ENCODE peak calls at places on chromosome 14, in seven cellular contexts. One of them, this sample, is unnamed.

GRCh38 chr14:105857223-105857815 is 330.9 kb downstream of the TMEM121 start:
- DNase-seq in progenitor cell of endocrine pancreas: no peak
- DNase-seq in upper lobe of right lung: peak
- DNase-seq in activated CD4-positive, CD25-positive, alpha-beta regulatory T cell treated with anti-CD3 and anti-CD28 coated beads, Interleukin-2, amount 50 U/mL, for 72 hours: peak
- DNase-seq in SHP77 treated with DMSO at 0.1 percent for 48 hours: no peak
- DNase-seq in T-helper 2 cell: no peak
- DNase-seq in NB4: no peak
- DNase-seq in this sample: no peak

GRCh38 chr14:61475316-61475715 is 153.9 kb downstream of the PRKCH start:
- DNase-seq in upper lobe of right lung: no peak
- DNase-seq in T-helper 2 cell: no peak
- DNase-seq in SHP77 treated with DMSO at 0.1 percent for 48 hours: peak
- DNase-seq in progenitor cell of endocrine pancreas: no peak
- DNase-seq in activated CD4-positive, CD25-positive, alpha-beta regulatory T cell treated with anti-CD3 and anti-CD28 coated beads, Interleukin-2, amount 50 U/mL, for 72 hours: no peak
- DNase-seq in NB4: peak
- DNase-seq in this sample: no peak

GRCh38 chr14:103735022-103735421 is 19.4 kb downstream of the ZFYVE21 start:
- DNase-seq in SHP77 treated with DMSO at 0.1 percent for 48 hours: no peak
- DNase-seq in progenitor cell of endocrine pancreas: no peak
- DNase-seq in upper lobe of right lung: peak
- DNase-seq in T-helper 2 cell: no peak
- DNase-seq in NB4: no peak
- DNase-seq in activated CD4-positive, CD25-positive, alpha-beta regulatory T cell treated with anti-CD3 and anti-CD28 coated beads, Interleukin-2, amount 50 U/mL, for 72 hours: no peak
- DNase-seq in this sample: no peak

GRCh38 chr14:60656755-60657608 is 7.7 kb upstream of the SIX1 start:
- DNase-seq in T-helper 2 cell: no peak
- DNase-seq in upper lobe of right lung: peak
- DNase-seq in SHP77 treated with DMSO at 0.1 percent for 48 hours: no peak
- DNase-seq in activated CD4-positive, CD25-positive, alpha-beta regulatory T cell treated with anti-CD3 and anti-CD28 coated beads, Interleukin-2, amount 50 U/mL, for 72 hours: no peak
- DNase-seq in progenitor cell of endocrine pancreas: peak
- DNase-seq in NB4: peak
- DNase-seq in this sample: no peak

GRCh38 chr14:96894966-96895365 is 97.8 kb downstream of the VRK1 start:
- DNase-seq in NB4: no peak
- DNase-seq in activated CD4-positive, CD25-positive, alpha-beta regulatory T cell treated with anti-CD3 and anti-CD28 coated beads, Interleukin-2, amount 50 U/mL, for 72 hours: no peak
- DNase-seq in SHP77 treated with DMSO at 0.1 percent for 48 hours: no peak
- DNase-seq in T-helper 2 cell: no peak
- DNase-seq in progenitor cell of endocrine pancreas: no peak
- DNase-seq in upper lobe of right lung: no peak
- DNase-seq in this sample: no peak

GRCh38 chr14:60222820-60223219 is 26.2 kb upstream of the PPM1A start:
- DNase-seq in T-helper 2 cell: no peak
- DNase-seq in NB4: no peak
- DNase-seq in upper lobe of right lung: no peak
- DNase-seq in activated CD4-positive, CD25-positive, alpha-beta regulatory T cell treated with anti-CD3 and anti-CD28 coated beads, Interleukin-2, amount 50 U/mL, for 72 hours: no peak
- DNase-seq in progenitor cell of endocrine pancreas: no peak
- DNase-seq in SHP77 treated with DMSO at 0.1 percent for 48 hours: no peak
- DNase-seq in this sample: no peak

GRCh38 chr14:68487805-68488590 is 304.9 kb downstream of the ZFP36L1 start:
- DNase-seq in progenitor cell of endocrine pancreas: no peak
- DNase-seq in T-helper 2 cell: no peak
- DNase-seq in SHP77 treated with DMSO at 0.1 percent for 48 hours: no peak
- DNase-seq in activated CD4-positive, CD25-positive, alpha-beta regulatory T cell treated with anti-CD3 and anti-CD28 coated beads, Interleukin-2, amount 50 U/mL, for 72 hours: no peak
- DNase-seq in upper lobe of right lung: no peak
- DNase-seq in NB4: no peak
- DNase-seq in this sample: no peak

GRCh38 chr14:34013714-34014055 is 62.8 kb upstream of the EGLN3 start:
- DNase-seq in progenitor cell of endocrine pancreas: no peak
- DNase-seq in activated CD4-positive, CD25-positive, alpha-beta regulatory T cell treated with anti-CD3 and anti-CD28 coated beads, Interleukin-2, amount 50 U/mL, for 72 hours: no peak
- DNase-seq in NB4: peak
- DNase-seq in T-helper 2 cell: no peak
- DNase-seq in SHP77 treated with DMSO at 0.1 percent for 48 hours: peak
- DNase-seq in upper lobe of right lung: no peak
- DNase-seq in this sample: no peak

GRCh38 chr14:89212386-89213235 is 204.4 kb downstream of the FOXN3 start:
- DNase-seq in progenitor cell of endocrine pancreas: no peak
- DNase-seq in upper lobe of right lung: no peak
- DNase-seq in activated CD4-positive, CD25-positive, alpha-beta regulatory T cell treated with anti-CD3 and anti-CD28 coated beads, Interleukin-2, amount 50 U/mL, for 72 hours: no peak
- DNase-seq in SHP77 treated with DMSO at 0.1 percent for 48 hours: no peak
- DNase-seq in NB4: peak
- DNase-seq in T-helper 2 cell: no peak
- DNase-seq in this sample: no peak

GRCh38 chr14:68549966-68550705 is 242.7 kb downstream of the ZFP36L1 start:
- DNase-seq in SHP77 treated with DMSO at 0.1 percent for 48 hours: peak
- DNase-seq in activated CD4-positive, CD25-positive, alpha-beta regulatory T cell treated with anti-CD3 and anti-CD28 coated beads, Interleukin-2, amount 50 U/mL, for 72 hours: no peak
- DNase-seq in upper lobe of right lung: no peak
- DNase-seq in NB4: no peak
- DNase-seq in T-helper 2 cell: no peak
- DNase-seq in progenitor cell of endocrine pancreas: no peak
- DNase-seq in this sample: no peak

GRCh38 chr14:75084513-75084912 is 15.1 kb downstream of the ZC2HC1C start:
- DNase-seq in T-helper 2 cell: no peak
- DNase-seq in upper lobe of right lung: no peak
- DNase-seq in activated CD4-positive, CD25-positive, alpha-beta regulatory T cell treated with anti-CD3 and anti-CD28 coated beads, Interleukin-2, amount 50 U/mL, for 72 hours: no peak
- DNase-seq in NB4: no peak
- DNase-seq in SHP77 treated with DMSO at 0.1 percent for 48 hours: no peak
- DNase-seq in progenitor cell of endocrine pancreas: no peak
- DNase-seq in this sample: no peak

GRCh38 chr14:99230271-99231141 is 41.5 kb downstream of the BCL11B start:
- DNase-seq in T-helper 2 cell: peak
- DNase-seq in progenitor cell of endocrine pancreas: no peak
- DNase-seq in SHP77 treated with DMSO at 0.1 percent for 48 hours: no peak
- DNase-seq in activated CD4-positive, CD25-positive, alpha-beta regulatory T cell treated with anti-CD3 and anti-CD28 coated beads, Interleukin-2, amount 50 U/mL, for 72 hours: peak
- DNase-seq in upper lobe of right lung: no peak
- DNase-seq in NB4: peak
- DNase-seq in this sample: peak

GRCh38 chr14:44613061-44613712 is 106.1 kb upstream of the FSCB start:
- DNase-seq in T-helper 2 cell: no peak
- DNase-seq in progenitor cell of endocrine pancreas: no peak
- DNase-seq in SHP77 treated with DMSO at 0.1 percent for 48 hours: no peak
- DNase-seq in activated CD4-positive, CD25-positive, alpha-beta regulatory T cell treated with anti-CD3 and anti-CD28 coated beads, Interleukin-2, amount 50 U/mL, for 72 hours: no peak
- DNase-seq in upper lobe of right lung: no peak
- DNase-seq in NB4: no peak
- DNase-seq in this sample: no peak

GRCh38 chr14:55746533-55746932 is 166.5 kb downstream of the KTN1 start:
- DNase-seq in SHP77 treated with DMSO at 0.1 percent for 48 hours: no peak
- DNase-seq in T-helper 2 cell: no peak
- DNase-seq in progenitor cell of endocrine pancreas: no peak
- DNase-seq in NB4: no peak
- DNase-seq in activated CD4-positive, CD25-positive, alpha-beta regulatory T cell treated with anti-CD3 and anti-CD28 coated beads, Interleukin-2, amount 50 U/mL, for 72 hours: no peak
- DNase-seq in upper lobe of right lung: no peak
- DNase-seq in this sample: no peak

GRCh38 chr14:104239185-104239775 is 100.9 kb downstream of the KIF26A start:
- DNase-seq in SHP77 treated with DMSO at 0.1 percent for 48 hours: no peak
- DNase-seq in activated CD4-positive, CD25-positive, alpha-beta regulatory T cell treated with anti-CD3 and anti-CD28 coated beads, Interleukin-2, amount 50 U/mL, for 72 hours: no peak
- DNase-seq in NB4: no peak
- DNase-seq in progenitor cell of endocrine pancreas: peak
- DNase-seq in upper lobe of right lung: no peak
- DNase-seq in T-helper 2 cell: no peak
- DNase-seq in this sample: no peak

GRCh38 chr14:106372870-106373657 is 846.7 kb downstream of the TMEM121 start:
- DNase-seq in upper lobe of right lung: peak
- DNase-seq in SHP77 treated with DMSO at 0.1 percent for 48 hours: peak
- DNase-seq in NB4: peak
- DNase-seq in progenitor cell of endocrine pancreas: no peak
- DNase-seq in T-helper 2 cell: peak
- DNase-seq in activated CD4-positive, CD25-positive, alpha-beta regulatory T cell treated with anti-CD3 and anti-CD28 coated beads, Interleukin-2, amount 50 U/mL, for 72 hours: peak
- DNase-seq in this sample: peak

GRCh38 chr14:62443796-62444195 is 601.5 kb downstream of the KCNH5 start:
- DNase-seq in T-helper 2 cell: no peak
- DNase-seq in progenitor cell of endocrine pancreas: no peak
- DNase-seq in upper lobe of right lung: no peak
- DNase-seq in SHP77 treated with DMSO at 0.1 percent for 48 hours: no peak
- DNase-seq in activated CD4-positive, CD25-positive, alpha-beta regulatory T cell treated with anti-CD3 and anti-CD28 coated beads, Interleukin-2, amount 50 U/mL, for 72 hours: no peak
- DNase-seq in NB4: no peak
- DNase-seq in this sample: no peak

GRCh38 chr14:88364710-88365413 is 20.6 kb upstream of the SPATA7 start:
- DNase-seq in activated CD4-positive, CD25-positive, alpha-beta regulatory T cell treated with anti-CD3 and anti-CD28 coated beads, Interleukin-2, amount 50 U/mL, for 72 hours: no peak
- DNase-seq in T-helper 2 cell: no peak
- DNase-seq in upper lobe of right lung: no peak
- DNase-seq in SHP77 treated with DMSO at 0.1 percent for 48 hours: no peak
- DNase-seq in progenitor cell of endocrine pancreas: no peak
- DNase-seq in NB4: no peak
- DNase-seq in this sample: no peak

GRCh38 chr14:23984891-23985607 is 3.7 kb upstream of the DHRS4L2 start:
- DNase-seq in activated CD4-positive, CD25-positive, alpha-beta regulatory T cell treated with anti-CD3 and anti-CD28 coated beads, Interleukin-2, amount 50 U/mL, for 72 hours: no peak
- DNase-seq in progenitor cell of endocrine pancreas: no peak
- DNase-seq in SHP77 treated with DMSO at 0.1 percent for 48 hours: no peak
- DNase-seq in T-helper 2 cell: no peak
- DNase-seq in upper lobe of right lung: no peak
- DNase-seq in NB4: peak
- DNase-seq in this sample: no peak

GRCh38 chr14:35342160-35343010 is 50.2 kb downstream of the PSMA6 start:
- DNase-seq in SHP77 treated with DMSO at 0.1 percent for 48 hours: no peak
- DNase-seq in T-helper 2 cell: no peak
- DNase-seq in progenitor cell of endocrine pancreas: no peak
- DNase-seq in upper lobe of right lung: no peak
- DNase-seq in activated CD4-positive, CD25-positive, alpha-beta regulatory T cell treated with anti-CD3 and anti-CD28 coated beads, Interleukin-2, amount 50 U/mL, for 72 hours: no peak
- DNase-seq in NB4: no peak
- DNase-seq in this sample: no peak

GRCh38 chr14:38502241-38502640 is 246.3 kb upstream of the CLEC14A start:
- DNase-seq in upper lobe of right lung: no peak
- DNase-seq in T-helper 2 cell: no peak
- DNase-seq in SHP77 treated with DMSO at 0.1 percent for 48 hours: no peak
- DNase-seq in progenitor cell of endocrine pancreas: no peak
- DNase-seq in NB4: no peak
- DNase-seq in activated CD4-positive, CD25-positive, alpha-beta regulatory T cell treated with anti-CD3 and anti-CD28 coated beads, Interleukin-2, amount 50 U/mL, for 72 hours: no peak
- DNase-seq in this sample: no peak

GRCh38 chr14:94593749-94594431 is 12.7 kb downstream of the SERPINA5 start:
- DNase-seq in T-helper 2 cell: no peak
- DNase-seq in upper lobe of right lung: no peak
- DNase-seq in NB4: no peak
- DNase-seq in progenitor cell of endocrine pancreas: no peak
- DNase-seq in activated CD4-positive, CD25-positive, alpha-beta regulatory T cell treated with anti-CD3 and anti-CD28 coated beads, Interleukin-2, amount 50 U/mL, for 72 hours: no peak
- DNase-seq in SHP77 treated with DMSO at 0.1 percent for 48 hours: no peak
- DNase-seq in this sample: no peak

GRCh38 chr14:69137456-69138188 is 15.3 kb downstream of the DCAF5 start:
- DNase-seq in SHP77 treated with DMSO at 0.1 percent for 48 hours: no peak
- DNase-seq in upper lobe of right lung: no peak
- DNase-seq in T-helper 2 cell: no peak
- DNase-seq in progenitor cell of endocrine pancreas: no peak
- DNase-seq in NB4: no peak
- DNase-seq in activated CD4-positive, CD25-positive, alpha-beta regulatory T cell treated with anti-CD3 and anti-CD28 coated beads, Interleukin-2, amount 50 U/mL, for 72 hours: no peak
- DNase-seq in this sample: no peak

GRCh38 chr14:33186656-33187055 is 248.0 kb downstream of the NPAS3 start:
- DNase-seq in T-helper 2 cell: no peak
- DNase-seq in progenitor cell of endocrine pancreas: no peak
- DNase-seq in activated CD4-positive, CD25-positive, alpha-beta regulatory T cell treated with anti-CD3 and anti-CD28 coated beads, Interleukin-2, amount 50 U/mL, for 72 hours: no peak
- DNase-seq in SHP77 treated with DMSO at 0.1 percent for 48 hours: no peak
- DNase-seq in upper lobe of right lung: no peak
- DNase-seq in NB4: no peak
- DNase-seq in this sample: no peak

GRCh38 chr14:52834440-52834842 is 43.0 kb upstream of the GNPNAT1 start:
- DNase-seq in T-helper 2 cell: no peak
- DNase-seq in NB4: no peak
- DNase-seq in upper lobe of right lung: no peak
- DNase-seq in SHP77 treated with DMSO at 0.1 percent for 48 hours: no peak
- DNase-seq in activated CD4-positive, CD25-positive, alpha-beta regulatory T cell treated with anti-CD3 and anti-CD28 coated beads, Interleukin-2, amount 50 U/mL, for 72 hours: no peak
- DNase-seq in progenitor cell of endocrine pancreas: no peak
- DNase-seq in this sample: no peak

This sample was measured in T-helper 17 cell.